ENCODE peak calls at places on chromosomes 6 and 20, in five cellular contexts. P is cardiac fibroblast, M is transverse colon, Z is ovary, L is adrenal gland. F is an unnamed sample.

GRCh38 chr6:64874776-64875175 is 832.2 kb downstream of the EYS start:
- DNase-seq in P (peak; percentile 1), M (no peak), L (no peak), Z (no peak), F (no peak)

GRCh38 chr20:38446441-38447209 is 11.5 kb upstream of the SNHG17 start:
- DNase-seq in L (peak; percentile 93), M (peak; percentile 96), P (peak; percentile 95), Z (peak; percentile 91), F (peak; percentile 95)

GRCh38 chr20:4112490-4113420 is 97.4 kb upstream of the RNF24 start:
- DNase-seq in Z (peak; percentile 61), P (peak; percentile 73), M (peak; percentile 56), L (peak; percentile 67), F (no peak)

GRCh38 chr20:57594092-57594911 is 25.9 kb downstream of the ZBP1 start:
- DNase-seq in M (peak; percentile 57), L (peak; percentile 66), Z (peak; percentile 45), P (peak; percentile 42), F (peak; percentile 59)

GRCh38 chr20:56381501-56381900 is 10.5 kb downstream of the AURKA start:
- DNase-seq in M (no peak), Z (no peak), P (no peak), L (no peak), F (no peak)

GRCh38 chr6:291148-291696 is 1.1 kb upstream of the DUSP22 start:
- DNase-seq in P (peak; percentile 51), L (no peak), Z (no peak), M (no peak), F (no peak)

GRCh38 chr6:50030777-50031562 is 9.2 kb upstream of the DEFB110 start:
- DNase-seq in P (no peak), L (peak; percentile 10), Z (no peak), M (no peak), F (no peak)

GRCh38 chr6:165624871-165625639 is 38.0 kb downstream of the PDE10A start:
- DNase-seq in M (no peak), L (no peak), Z (no peak), P (no peak), F (no peak)

GRCh38 chr6:19812512-19813119 is 24.6 kb upstream of the ID4 start:
- DNase-seq in Z (no peak), M (no peak), P (peak; percentile 70), L (no peak), F (no peak)

GRCh38 chr6:147579667-147580066 is 71.2 kb downstream of the SAMD5 start:
- DNase-seq in L (no peak), M (no peak), P (no peak), Z (no peak), F (no peak)

GRCh38 chr20:51577432-51578144 is 35.1 kb upstream of the NFATC2 start:
- DNase-seq in Z (no peak), M (no peak), L (no peak), P (no peak), F (no peak)

GRCh38 chr20:32462900-32463641 is 104.9 kb downstream of the ASXL1 start:
- DNase-seq in P (no peak), M (peak; percentile 79), Z (no peak), L (peak; percentile 77), F (peak; percentile 76)

GRCh38 chr6:154138806-154139205 is 99.8 kb downstream of the OPRM1 start:
- DNase-seq in L (no peak), Z (no peak), P (no peak), M (no peak), F (no peak)

GRCh38 chr6:108781419-108782110 is 66.7 kb upstream of the ARMC2 start:
- DNase-seq in M (no peak), Z (peak; percentile 37), L (no peak), P (no peak), F (no peak)

GRCh38 chr20:15942130-15942529 is 631.1 kb downstream of the KIF16B start:
- DNase-seq in L (no peak), Z (no peak), M (no peak), P (no peak), F (no peak)

GRCh38 chr20:8447262-8448120 is 315.4 kb downstream of the PLCB1 start:
- DNase-seq in P (no peak), M (no peak), L (no peak), Z (no peak), F (no peak)

GRCh38 chr6:32609731-32610640 is 20.3 kb upstream of the HLA-DRB1 start:
- DNase-seq in P (peak; percentile 96), L (peak; percentile 49), M (no peak), Z (no peak), F (peak; percentile 35)

GRCh38 chr6:158413814-158414563 is 101.7 kb downstream of the TULP4 start:
- DNase-seq in L (no peak), Z (no peak), M (no peak), P (no peak), F (no peak)

GRCh38 chr6:48736486-48737206 is 625.6 kb upstream of the PTCHD4 start:
- DNase-seq in Z (no peak), M (no peak), P (peak; percentile 84), L (no peak), F (no peak)

GRCh38 chr6:165760126-165760802 is 97.2 kb upstream of the PDE10A start:
- DNase-seq in P (no peak), L (no peak), M (no peak), Z (no peak), F (no peak)

GRCh38 chr20:50509923-50510705 is at the start of gene PTPN1:
- DNase-seq in M (peak; percentile 99), P (peak; percentile 99), Z (peak; percentile 99), L (peak; percentile 99), F (peak; percentile 99)
- TF ChIP-seq CTCF in M (peak; percentile 2), P (peak; percentile 29), Z (peak; percentile 46), L (peak; percentile 26), F (no peak)

GRCh38 chr6:116446399-116446798 is 14.8 kb upstream of the CALHM6 start:
- DNase-seq in P (peak; percentile 57), M (no peak), L (no peak), Z (no peak), F (no peak)

GRCh38 chr6:116444575-116444974 is 16.6 kb upstream of the CALHM6 start:
- DNase-seq in P (no peak), M (no peak), Z (no peak), L (no peak), F (no peak)

GRCh38 chr6:116444991-116445566 is 16.1 kb upstream of the CALHM6 start:
- DNase-seq in P (no peak), L (no peak), M (no peak), Z (no peak), F (no peak)

GRCh38 chr6:116444092-116444491 is 17.1 kb upstream of the CALHM6 start:
- DNase-seq in P (peak; percentile 70), Z (no peak), M (no peak), L (no peak), F (no peak)

GRCh38 chr6:116443105-116443504 is 18.1 kb upstream of the CALHM6 start:
- DNase-seq in M (no peak), Z (no peak), P (no peak), L (no peak), F (no peak)
- H3K4me3 ChIP-seq in M (no peak overlapping the region), Z (no peak overlapping the region), P (no peak overlapping the region), L (no peak overlapping the region), F (no peak overlapping the region)

DNA sequence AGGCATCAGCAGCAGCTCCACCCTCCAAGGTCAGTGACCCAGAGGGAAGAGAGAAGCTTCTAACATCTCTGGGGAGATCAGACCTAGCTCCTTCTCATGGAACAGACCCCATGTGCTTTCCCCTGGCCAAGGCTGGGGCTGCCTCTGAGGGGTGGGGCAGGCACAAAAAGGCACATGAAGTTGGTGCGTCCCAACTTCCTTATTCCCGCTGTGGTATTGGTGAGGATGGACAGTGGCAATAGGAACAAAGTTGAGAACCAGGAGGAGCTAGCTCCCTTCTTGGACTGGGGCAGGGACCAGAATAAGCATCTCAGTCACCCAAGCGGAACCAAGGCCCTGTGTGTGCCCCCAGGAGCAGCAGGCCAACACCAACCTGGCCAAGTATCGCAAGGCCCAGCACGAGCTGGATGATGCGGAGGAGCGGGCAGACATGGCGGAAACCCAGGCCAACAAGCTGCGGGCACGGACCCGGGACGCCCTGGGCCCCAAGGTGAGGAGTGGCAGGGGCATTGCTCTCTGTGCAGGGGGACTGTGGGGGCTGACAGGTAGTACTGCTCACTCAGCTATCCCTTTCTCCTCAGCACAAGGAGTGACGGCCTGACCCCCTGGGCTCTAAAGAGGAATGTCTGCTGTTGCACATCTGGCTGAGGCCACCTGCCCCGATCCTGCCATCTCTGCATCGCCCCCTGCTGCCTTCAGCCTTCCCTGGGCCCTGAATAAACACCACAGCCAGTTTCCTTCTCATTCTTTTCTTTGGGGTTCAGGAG is 46.1 kb downstream of the MYH7B start:
- DNase-seq in M (no peak), Z (no peak), L (no peak), P (no peak), F (peak; percentile 59)
- TF ChIP-seq CTCF in M (no peak), Z (no peak), L (no peak), P (peak; percentile 38), F (no peak)

GRCh38 chr20:47316776-47317126 is 39.7 kb downstream of the ZMYND8 start:
- DNase-seq in P (no peak), L (no peak), M (no peak), Z (no peak), F (no peak)

GRCh38 chr20:47318027-47318595 is 38.4 kb downstream of the ZMYND8 start:
- DNase-seq in M (peak; percentile 73), Z (peak; percentile 73), L (peak; percentile 66), P (peak; percentile 95), F (no peak)

GRCh38 chr20:47317127-47317895 is 39.2 kb downstream of the ZMYND8 start:
- DNase-seq in Z (peak; percentile 85), P (peak; percentile 99), M (peak; percentile 76), L (peak; percentile 88), F (peak; percentile 48)

GRCh38 chr20:47314647-47315338 is 41.7 kb downstream of the ZMYND8 start:
- DNase-seq in L (no peak), M (no peak), Z (no peak), P (no peak), F (no peak)

GRCh38 chr20:47315339-47315662 is 41.2 kb downstream of the ZMYND8 start:
- DNase-seq in M (no peak), Z (no peak), L (no peak), P (peak; percentile 70), F (no peak)
- H3K4me3 ChIP-seq in M (no peak overlapping the region), Z (no peak overlapping the region), L (no peak overlapping the region), P (no peak overlapping the region), F (no peak overlapping the region)

GRCh38 chr20:49186535-49187329 is 1.4 kb downstream of the STAU1 start:
- DNase-seq in L (peak; percentile 79), P (peak; percentile 63), M (peak; percentile 77), Z (peak; percentile 63), F (peak; percentile 58)
- TF ChIP-seq CTCF in L (no peak), P (no peak), M (no peak), Z (no peak), F (no peak)